ENCODE peak calls at places on chromosomes 5 and 9, in four cellular contexts. Z, I, G and P are unnamed samples.

GRCh38 chr9:134600836-134601638 is 40.6 kb upstream of the COL5A1 start:
- DNase-seq in I (no peak), G (no peak), Z (no peak), P (no peak)

GRCh38 chr9:112753725-112754124 is 3.2 kb downstream of the SNX30 start:
- DNase-seq in G (no peak), I (peak; percentile 84), Z (peak; percentile 54), P (no peak)

GRCh38 chr9:135065804-135066203 is 21.7 kb upstream of the OLFM1 start:
- DNase-seq in G (no peak), Z (no peak), I (no peak), P (no peak)

GRCh38 chr5:76689321-76690026 is 26.5 kb upstream of the F2R start:
- DNase-seq in G (no peak), I (peak; percentile 48), Z (no peak), P (no peak)

GRCh38 chr9:134633362-134634142 is 8.1 kb upstream of the COL5A1 start:
- DNase-seq in Z (no peak), I (no peak), G (no peak), P (no peak)

GRCh38 chr9:30197954-30198353 is 2186.5 kb upstream of the ACO1 start:
- DNase-seq in G (no peak), I (no peak), Z (no peak), P (no peak)

GRCh38 chr5:92676120-92676838 is 904.7 kb downstream of the NR2F1-AS1 start:
- DNase-seq in G (no peak), I (no peak), Z (no peak), P (no peak)

GRCh38 chr5:179251276-179251969 is 93.8 kb downstream of the ADAMTS2 start:
- DNase-seq in Z (no peak), I (no peak), G (no peak), P (no peak)

GRCh38 chr9:130200038-130200979 is 28.1 kb downstream of the NCS1 start:
- DNase-seq in G (no peak), Z (no peak), I (no peak), P (no peak)

GRCh38 chr9:35508069-35508468 is 18.2 kb downstream of the RUSC2 start:
- DNase-seq in Z (no peak), G (no peak), I (no peak), P (no peak)

GRCh38 chr9:138100711-138101349 is 223.2 kb downstream of the CACNA1B start:
- DNase-seq in Z (peak; percentile 26), I (no peak), G (no peak), P (peak; percentile 32)

GRCh38 chr9:35510745-35511428 is 21.0 kb downstream of the RUSC2 start:
- DNase-seq in G (no peak), Z (no peak), I (peak; percentile 89), P (no peak)

GRCh38 chr5:181058321-181058720 is 18.3 kb downstream of the BTNL9 start:
- DNase-seq in Z (no peak), G (no peak), I (no peak), P (no peak)

GRCh38 chr5:125486634-125487033 is 740.2 kb upstream of the ZNF608 start:
- DNase-seq in I (peak; percentile 46), Z (no peak), G (no peak), P (no peak)

GRCh38 chr9:31535659-31536058 is 848.8 kb upstream of the ACO1 start:
- DNase-seq in I (no peak), Z (no peak), G (no peak), P (no peak)

GRCh38 chr5:57117601-57118000 is 56.3 kb upstream of the GPBP1 start:
- DNase-seq in Z (peak; percentile 81), I (no peak), G (no peak), P (no peak)

GRCh38 chr5:123455640-123456039 is 32.4 kb upstream of the CEP120 start:
- DNase-seq in Z (no peak), I (no peak), G (no peak), P (peak; percentile 22)

GRCh38 chr5:95178046-95178651 is 106.7 kb downstream of the MCTP1 start:
- DNase-seq in I (peak; percentile 85), G (peak; percentile 25), Z (no peak), P (no peak)

GRCh38 chr9:129889936-129890717 is 54.9 kb downstream of the USP20 start:
- DNase-seq in Z (peak; percentile 92), G (no peak), I (no peak), P (no peak)

GRCh38 chr9:5111696-5112095 is 73.7 kb downstream of the INSL6 start:
- DNase-seq in I (no peak), G (no peak), Z (no peak), P (peak; percentile 17)

GRCh38 chr9:13898957-13899356 is 415.0 kb downstream of the NFIB start:
- DNase-seq in I (no peak), G (no peak), Z (no peak), P (no peak)

GRCh38 chr9:133371261-133371711 is 4.6 kb downstream of the SURF4 start:
- DNase-seq in G (no peak), Z (peak; percentile 93), I (peak; percentile 35), P (no peak)

DNA sequence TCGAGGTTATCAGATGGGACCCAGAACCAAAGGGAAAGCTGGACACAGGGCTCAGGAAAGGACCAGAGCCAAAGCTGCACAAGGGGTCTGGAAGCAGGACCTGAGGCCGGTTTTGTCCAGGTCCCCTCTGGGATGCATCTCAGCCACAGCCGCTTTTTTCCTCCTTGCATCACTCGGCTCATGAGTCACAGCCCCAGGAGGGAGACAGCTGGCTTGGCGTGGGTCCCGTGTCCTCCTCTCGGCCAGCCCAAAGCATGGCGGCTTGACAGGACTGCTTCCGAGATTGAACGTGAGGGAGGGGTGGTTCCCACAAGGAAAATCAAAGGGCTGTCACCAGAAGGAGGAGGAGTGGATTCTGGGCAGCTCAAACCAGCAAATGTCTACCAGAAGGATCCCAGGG is 56.7 kb upstream of the CPLX2 start:
- DNase-seq in G (no peak), I (peak; percentile 61), Z (no peak), P (no peak)
- TF ChIP-seq CTCF in G (no peak), I (no peak), Z (no peak), P (no peak)

GRCh38 chr5:33166971-33167370 is 273.8 kb upstream of the TARS1 start:
- DNase-seq in Z (no peak), I (no peak), G (no peak), P (no peak)

GRCh38 chr5:33167541-33167940 is 273.2 kb upstream of the TARS1 start:
- DNase-seq in Z (no peak), I (no peak), G (no peak), P (no peak)

GRCh38 chr5:33170414-33170813 is 270.4 kb upstream of the TARS1 start:
- DNase-seq in Z (no peak), G (no peak), I (no peak), P (no peak)

GRCh38 chr5:33162057-33162456 is 278.7 kb upstream of the TARS1 start:
- DNase-seq in G (no peak), I (no peak), Z (no peak), P (no peak)

DNA sequence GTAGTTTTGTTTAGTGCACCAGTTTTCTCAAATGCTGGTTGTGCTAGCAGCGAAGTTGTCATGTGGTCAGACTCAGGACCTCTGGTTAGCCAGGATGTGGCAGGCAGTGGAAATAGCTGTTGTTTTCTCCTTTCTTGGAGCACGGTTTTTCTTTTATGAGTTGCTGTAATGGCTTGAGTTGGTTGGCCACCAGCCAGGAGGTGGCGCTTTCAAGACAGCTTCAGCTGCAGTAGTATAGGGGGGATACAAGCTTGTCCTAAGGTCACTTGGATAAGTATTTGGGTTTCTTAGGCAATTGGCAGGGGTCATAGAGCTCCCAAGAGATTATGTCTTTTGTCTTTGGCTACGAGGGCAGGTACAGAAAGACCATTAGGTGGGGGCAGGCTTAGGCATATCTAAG is 274.2 kb upstream of the TARS1 start:
- DNase-seq in I (no peak), Z (no peak), G (no peak), P (no peak)
- TF ChIP-seq CTCF in I (no peak), Z (no peak), G (no peak), P (no peak)

GRCh38 chr5:10201223-10201868 is 48.3 kb downstream of the ATPSCKMT start:
- DNase-seq in Z (no peak), G (peak; percentile 9), I (no peak), P (no peak)
- TF ChIP-seq CTCF in Z (peak; percentile 25), G (peak; percentile 50), I (peak; percentile 62), P (no peak)

DNA sequence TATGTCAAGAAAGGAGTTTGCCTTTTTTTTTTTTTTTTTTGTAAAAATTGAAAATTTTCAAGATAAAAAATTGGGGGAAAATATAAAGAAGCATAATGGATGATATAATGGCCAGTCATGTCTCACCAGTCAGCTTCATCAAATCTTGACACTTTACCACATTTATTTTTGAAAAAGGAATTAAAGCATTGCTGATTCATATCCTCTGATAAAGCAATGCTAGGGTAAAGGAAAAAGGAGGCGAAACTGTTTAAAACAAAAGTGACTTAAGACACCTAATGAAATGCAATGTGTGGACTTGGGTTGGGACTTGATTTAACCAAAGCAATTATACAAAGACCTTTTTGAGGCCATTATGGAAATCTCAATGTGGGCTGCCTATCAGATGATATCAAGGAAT is 208.5 kb downstream of the ARHGAP26 start:
- DNase-seq in G (no peak), Z (no peak), I (no peak), P (no peak)
- TF ChIP-seq CTCF in G (no peak), Z (no peak), I (no peak), P (no peak)

GRCh38 chr5:35407697-35408096 is 177.4 kb upstream of the PRLR start:
- DNase-seq in Z (no peak), I (no peak), G (no peak), P (no peak)

GRCh38 chr5:35409361-35409760 is 179.1 kb upstream of the PRLR start:
- DNase-seq in I (no peak), Z (no peak), G (no peak), P (no peak)

GRCh38 chr5:35405938-35406337 is 175.7 kb upstream of the PRLR start:
- DNase-seq in I (no peak), Z (no peak), G (no peak), P (no peak)

GRCh38 chr5:35404701-35405100 is 174.4 kb upstream of the PRLR start:
- DNase-seq in G (no peak), I (no peak), Z (no peak), P (no peak)
- TF ChIP-seq CTCF in G (no peak), I (no peak), Z (no peak), P (no peak)

GRCh38 chr9:84668204-84669007 is 1.1 kb upstream of the NTRK2 start:
- DNase-seq in G (peak; percentile 82), I (peak; percentile 29), Z (peak; percentile 43), P (peak; percentile 64)
- TF ChIP-seq CTCF in G (peak; percentile 78), I (peak; percentile 65), Z (peak; percentile 14), P (peak; percentile 31)

GRCh38 chr5:66634601-66635000 is 38.4 kb downstream of the MAST4 start:
- DNase-seq in I (no peak), Z (no peak), G (no peak), P (no peak)
- TF ChIP-seq CTCF in I (no peak), Z (no peak), G (no peak), P (no peak)

GRCh38 chr5:171207256-171207866 is 101.7 kb upstream of the TLX3 start:
- DNase-seq in I (peak; percentile 53), Z (peak; percentile 28), G (peak; percentile 33), P (peak; percentile 10)
- TF ChIP-seq CTCF in I (peak; percentile 64), Z (peak; percentile 71), G (peak; percentile 76), P (no peak)

DNA sequence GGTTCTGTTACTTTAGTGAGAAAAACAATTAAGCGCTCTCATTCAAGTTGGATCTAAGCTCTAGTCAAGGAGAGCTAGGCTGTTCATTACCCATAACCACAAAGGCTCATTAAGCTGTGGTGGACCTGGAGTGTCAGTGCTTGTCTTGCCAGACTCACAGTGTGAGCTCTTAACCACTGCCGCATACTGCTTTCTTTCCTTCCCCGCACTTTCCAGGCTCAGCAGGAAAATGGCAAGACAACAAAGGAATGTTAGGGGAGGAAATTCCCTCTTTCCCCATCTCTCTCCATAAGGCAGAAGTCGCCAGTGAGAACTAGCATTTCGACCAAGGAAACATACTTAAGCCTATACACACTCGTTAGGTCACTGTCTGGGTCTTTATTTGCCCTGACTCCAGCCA is 467.3 kb downstream of the ENC1 start:
- DNase-seq in Z (no peak), G (no peak), I (no peak), P (no peak)
- TF ChIP-seq CTCF in Z (no peak), G (no peak), I (no peak), P (no peak)